ENCODE peak calls at places on chromosomes 16 and 17, in nine cellular contexts. One of them, this sample, is unnamed.

GRCh38 chr17:47945080-47945479 is 3.7 kb downstream of the PNPO start:
- DNase-seq in T follicular helper cell: no peak
- DNase-seq in kidney tubule cell: no peak
- DNase-seq in RCC 7860: no peak
- DNase-seq in T-cell: no peak
- DNase-seq in body of pancreas: no peak
- DNase-seq in sigmoid colon: no peak
- DNase-seq in DMS153: no peak
- DNase-seq in HEK293T: no peak
- DNase-seq in this sample: no peak

GRCh38 chr17:76200354-76200753 is 39.9 kb downstream of the RNF157 start:
- DNase-seq in T follicular helper cell: no peak
- DNase-seq in T-cell: no peak
- DNase-seq in DMS153: no peak
- DNase-seq in HEK293T: no peak
- DNase-seq in sigmoid colon: no peak
- DNase-seq in kidney tubule cell: no peak
- DNase-seq in RCC 7860: no peak
- DNase-seq in body of pancreas: no peak
- DNase-seq in this sample: no peak

GRCh38 chr17:561118-561517 is 153.5 kb downstream of the VPS53 start:
- DNase-seq in T follicular helper cell: no peak
- DNase-seq in kidney tubule cell: peak
- DNase-seq in sigmoid colon: no peak
- DNase-seq in body of pancreas: no peak
- DNase-seq in HEK293T: no peak
- DNase-seq in DMS153: no peak
- DNase-seq in RCC 7860: peak
- DNase-seq in T-cell: no peak
- DNase-seq in this sample: no peak

GRCh38 chr16:83574388-83574787 is 233.4 kb upstream of the HSBP1 start:
- DNase-seq in sigmoid colon: no peak
- DNase-seq in body of pancreas: no peak
- DNase-seq in T-cell: no peak
- DNase-seq in kidney tubule cell: peak
- DNase-seq in DMS153: no peak
- DNase-seq in HEK293T: no peak
- DNase-seq in T follicular helper cell: no peak
- DNase-seq in RCC 7860: peak
- DNase-seq in this sample: no peak

GRCh38 chr16:14325921-14326401 is 254.8 kb downstream of the MRTFB start:
- DNase-seq in body of pancreas: peak
- DNase-seq in kidney tubule cell: no peak
- DNase-seq in DMS153: no peak
- DNase-seq in sigmoid colon: no peak
- DNase-seq in T-cell: no peak
- DNase-seq in RCC 7860: no peak
- DNase-seq in HEK293T: peak
- DNase-seq in T follicular helper cell: no peak
- DNase-seq in this sample: no peak

GRCh38 chr16:54080524-54081008 is 206.0 kb downstream of the IRX3 start:
- DNase-seq in DMS153: no peak
- DNase-seq in RCC 7860: peak
- DNase-seq in HEK293T: no peak
- DNase-seq in T-cell: no peak
- DNase-seq in body of pancreas: no peak
- DNase-seq in T follicular helper cell: no peak
- DNase-seq in kidney tubule cell: peak
- DNase-seq in sigmoid colon: no peak
- DNase-seq in this sample: no peak

GRCh38 chr17:36127882-36128369 is 24.3 kb downstream of the CCL4 start:
- DNase-seq in T-cell: no peak
- DNase-seq in T follicular helper cell: no peak
- DNase-seq in RCC 7860: no peak
- DNase-seq in sigmoid colon: no peak
- DNase-seq in DMS153: no peak
- DNase-seq in HEK293T: no peak
- DNase-seq in kidney tubule cell: no peak
- DNase-seq in body of pancreas: no peak
- DNase-seq in this sample: no peak

GRCh38 chr17:18321309-18321708 is 6.2 kb downstream of the SMCR8 start:
- DNase-seq in RCC 7860: no peak
- DNase-seq in body of pancreas: no peak
- DNase-seq in sigmoid colon: peak
- DNase-seq in DMS153: no peak
- DNase-seq in HEK293T: no peak
- DNase-seq in T-cell: no peak
- DNase-seq in kidney tubule cell: no peak
- DNase-seq in T follicular helper cell: no peak
- DNase-seq in this sample: no peak

GRCh38 chr16:9680021-9680655 is 502.1 kb downstream of the GRIN2A start:
- DNase-seq in T follicular helper cell: no peak
- DNase-seq in HEK293T: no peak
- DNase-seq in T-cell: no peak
- DNase-seq in body of pancreas: no peak
- DNase-seq in RCC 7860: no peak
- DNase-seq in DMS153: no peak
- DNase-seq in sigmoid colon: no peak
- DNase-seq in kidney tubule cell: no peak
- DNase-seq in this sample: no peak

GRCh38 chr16:86307518-86307903 is 202.8 kb upstream of the FOXF1 start:
- DNase-seq in sigmoid colon: peak
- DNase-seq in T-cell: no peak
- DNase-seq in kidney tubule cell: no peak
- DNase-seq in HEK293T: no peak
- DNase-seq in DMS153: no peak
- DNase-seq in body of pancreas: no peak
- DNase-seq in T follicular helper cell: no peak
- DNase-seq in RCC 7860: no peak
- DNase-seq in this sample: no peak

GRCh38 chr17:66560691-66561090 is 258.3 kb downstream of the PRKCA start:
- DNase-seq in kidney tubule cell: no peak
- DNase-seq in RCC 7860: no peak
- DNase-seq in T follicular helper cell: no peak
- DNase-seq in HEK293T: no peak
- DNase-seq in body of pancreas: no peak
- DNase-seq in sigmoid colon: no peak
- DNase-seq in DMS153: no peak
- DNase-seq in T-cell: no peak
- DNase-seq in this sample: no peak

GRCh38 chr16:15972046-15972868 is 22.8 kb downstream of the ABCC1 start:
- DNase-seq in sigmoid colon: no peak
- DNase-seq in RCC 7860: no peak
- DNase-seq in body of pancreas: no peak
- DNase-seq in T follicular helper cell: no peak
- DNase-seq in DMS153: no peak
- DNase-seq in kidney tubule cell: peak
- DNase-seq in HEK293T: no peak
- DNase-seq in T-cell: no peak
- DNase-seq in this sample: no peak

GRCh38 chr17:48231995-48232729 is 124.6 kb downstream of the SNX11 start:
- DNase-seq in kidney tubule cell: no peak
- DNase-seq in T-cell: no peak
- DNase-seq in RCC 7860: no peak
- DNase-seq in T follicular helper cell: no peak
- DNase-seq in sigmoid colon: no peak
- DNase-seq in HEK293T: no peak
- DNase-seq in body of pancreas: no peak
- DNase-seq in DMS153: peak
- DNase-seq in this sample: no peak

GRCh38 chr16:85286970-85287814 is 174.9 kb upstream of the CIBAR2 start:
- DNase-seq in body of pancreas: no peak
- DNase-seq in DMS153: no peak
- DNase-seq in HEK293T: no peak
- DNase-seq in T follicular helper cell: no peak
- DNase-seq in sigmoid colon: peak
- DNase-seq in T-cell: no peak
- DNase-seq in RCC 7860: no peak
- DNase-seq in kidney tubule cell: no peak
- DNase-seq in this sample: no peak

GRCh38 chr16:430904-431303 is 5.5 kb downstream of the RAB11FIP3 start:
- DNase-seq in body of pancreas: no peak
- DNase-seq in HEK293T: no peak
- DNase-seq in kidney tubule cell: no peak
- DNase-seq in DMS153: no peak
- DNase-seq in T follicular helper cell: no peak
- DNase-seq in sigmoid colon: no peak
- DNase-seq in RCC 7860: no peak
- DNase-seq in T-cell: no peak
- DNase-seq in this sample: no peak